ENCODE peak calls at places on chromosomes 11 and 22, in four cellular contexts. H is Calu3, W is ecto neural progenitor cell, F is fibroblast of the conjunctiva. P is an unnamed sample.

GRCh38 chr11:28730336-28730735 is 622.1 kb downstream of the METTL15 start:
- DNase-seq in H (no peak), W (no peak), F (no peak), P (no peak)

GRCh38 chr11:199004-199581 is 6.2 kb downstream of the SCGB1C1 start:
- DNase-seq in H (no peak), W (no peak), F (no peak), P (no peak)

GRCh38 chr11:45233121-45233803 is 52.9 kb downstream of the SYT13 start:
- DNase-seq in H (peak), W (peak), F (peak), P (peak)

GRCh38 chr11:69142894-69143293 is 12.8 kb upstream of the SMIM38 start:
- DNase-seq in H (no peak), W (no peak), F (no peak), P (no peak)

GRCh38 chr11:111330234-111330893 is 32.0 kb downstream of the POU2AF3 start:
- DNase-seq in H (no peak), W (no peak), F (no peak), P (no peak)

GRCh38 chr11:22474621-22475020 is 136.4 kb downstream of the SLC17A6 start:
- DNase-seq in H (no peak), W (no peak), F (no peak), P (no peak)

GRCh38 chr11:13030857-13031256 is 21.7 kb downstream of the RASSF10 start:
- DNase-seq in H (peak), W (no peak), F (no peak), P (no peak)

GRCh38 chr11:74630043-74630442 is 37.7 kb downstream of the POLD3 start:
- DNase-seq in H (no peak), W (no peak), F (no peak), P (no peak)

GRCh38 chr11:119316017-119316728 is 757 bp downstream of the MCAM start:
- DNase-seq in H (peak), W (no peak), F (no peak), P (no peak)

GRCh38 chr22:35191412-35191811 is 65.9 kb upstream of the HMGXB4 start:
- DNase-seq in H (no peak), W (peak), F (no peak), P (no peak)

GRCh38 chr11:22734628-22735345 is 68.4 kb downstream of the GAS2 start:
- DNase-seq in H (no peak), W (no peak), F (no peak), P (no peak)

P was measured in T-cell.